ENCODE peak calls at places on chromosomes 1 and 21, in six cellular contexts. B is brain microvascular endothelial cell, R is activated B cell treated with CpG ODN at 0.5 μM for 24 hours, S is fibroblast of the aortic adventitia, Z is AG10803, M is fibroblast of lung. Y is an unnamed sample.

GRCh38 chr1:59707216-59707615 is 107.5 kb upstream of the HOOK1 start:
- DNase-seq in Z (peak; percentile 94), R (no peak), B (peak; percentile 90), M (peak; percentile 98), S (peak; percentile 97), Y (no peak)

GRCh38 chr1:201528631-201529260 is 10.2 kb upstream of the NAV1 start:
- DNase-seq in R (no peak), M (peak; percentile 80), B (no peak), S (peak; percentile 89), Z (peak; percentile 53), Y (no peak)

GRCh38 chr1:184056921-184057496 is 5.5 kb downstream of the TSEN15 start:
- DNase-seq in S (peak; percentile 92), R (no peak), Z (peak; percentile 96), M (peak; percentile 63), B (peak; percentile 57), Y (no peak)

GRCh38 chr1:8317647-8318360 is at the start of gene SLC45A1:
- DNase-seq in Z (peak; percentile 41), R (peak; percentile 74), M (peak; percentile 63), B (peak; percentile 48), S (peak; percentile 50), Y (peak; percentile 58)

GRCh38 chr21:29655577-29655976 is 284.2 kb downstream of the GRIK1 start:
- DNase-seq in M (no peak), R (no peak), S (no peak), Z (no peak), B (no peak), Y (no peak)

GRCh38 chr1:9761855-9762254 is 61.9 kb downstream of the CLSTN1 start:
- DNase-seq in M (no peak), Z (no peak), S (no peak), R (no peak), B (no peak), Y (no peak)

GRCh38 chr21:45997495-45998275 is 16.1 kb downstream of the COL6A1 start:
- DNase-seq in B (no peak), Z (no peak), M (no peak), R (no peak), S (no peak), Y (no peak)

GRCh38 chr1:206772228-206773002 is at the start of gene IL10:
- DNase-seq in S (no peak), M (no peak), B (no peak), R (no peak), Z (no peak), Y (no peak)

GRCh38 chr1:37238376-37239224 is 204.3 kb upstream of the GRIK3 start:
- DNase-seq in S (no peak), M (no peak), Z (no peak), R (no peak), B (no peak), Y (no peak)

GRCh38 chr1:52899445-52899894 is 22.1 kb downstream of the ECHDC2 start:
- DNase-seq in R (no peak), B (no peak), S (no peak), M (no peak), Z (peak; percentile 24), Y (no peak)

GRCh38 chr1:230948903-230949302 is 29.8 kb downstream of the TTC13 start:
- DNase-seq in B (no peak), Z (no peak), R (no peak), S (no peak), M (no peak), Y (no peak)

GRCh38 chr1:46673749-46674182 is 2.1 kb downstream of the TEX38 start:
- DNase-seq in S (no peak), B (peak; percentile 79), Z (no peak), M (peak; percentile 40), R (no peak), Y (no peak)

GRCh38 chr1:46679789-46680573 is 8.3 kb downstream of the TEX38 start:
- DNase-seq in B (no peak), R (no peak), Z (no peak), S (no peak), M (no peak), Y (no peak)

GRCh38 chr1:46677339-46677738 is 5.7 kb downstream of the TEX38 start:
- DNase-seq in M (no peak), Z (no peak), B (no peak), S (no peak), R (no peak), Y (no peak)

GRCh38 chr1:46671554-46671953 is at the start of gene TEX38:
- DNase-seq in M (no peak), S (no peak), Z (no peak), B (no peak), R (no peak), Y (no peak)

GRCh38 chr1:46675549-46676314 is 4.1 kb downstream of the TEX38 start:
- DNase-seq in M (no peak), Z (no peak), R (no peak), B (no peak), S (no peak), Y (no peak)
- TF ChIP-seq CTCF in M (no peak), Z (no peak), R (no peak), B (no peak), S (no peak), Y (no peak)

GRCh38 chr1:170885551-170885950 is 49.8 kb upstream of the MROH9 start:
- DNase-seq in S (peak; percentile 68), B (no peak), Z (peak; percentile 67), R (no peak), M (no peak), Y (no peak)

GRCh38 chr1:170886460-170886859 is 48.9 kb upstream of the MROH9 start:
- DNase-seq in R (no peak), B (no peak), S (no peak), Z (no peak), M (no peak), Y (no peak)

GRCh38 chr1:170881268-170882265 is 53.8 kb upstream of the MROH9 start:
- DNase-seq in Z (peak; percentile 64), S (peak; percentile 79), B (peak; percentile 56), R (no peak), M (peak; percentile 72), Y (no peak)
- TF ChIP-seq CTCF in Z (peak; percentile 66), S (peak; percentile 59), B (peak; percentile 67), R (no peak), M (peak; percentile 56), Y (peak; percentile 43)

GRCh38 chr1:194102607-194103006 is 916.2 kb upstream of the B3GALT2 start:
- DNase-seq in M (no peak), S (no peak), Z (no peak), B (no peak), R (no peak), Y (no peak)
- TF ChIP-seq CTCF in M (no peak), S (no peak), Z (no peak), B (peak; percentile 39), R (no peak), Y (no peak)

DNA sequence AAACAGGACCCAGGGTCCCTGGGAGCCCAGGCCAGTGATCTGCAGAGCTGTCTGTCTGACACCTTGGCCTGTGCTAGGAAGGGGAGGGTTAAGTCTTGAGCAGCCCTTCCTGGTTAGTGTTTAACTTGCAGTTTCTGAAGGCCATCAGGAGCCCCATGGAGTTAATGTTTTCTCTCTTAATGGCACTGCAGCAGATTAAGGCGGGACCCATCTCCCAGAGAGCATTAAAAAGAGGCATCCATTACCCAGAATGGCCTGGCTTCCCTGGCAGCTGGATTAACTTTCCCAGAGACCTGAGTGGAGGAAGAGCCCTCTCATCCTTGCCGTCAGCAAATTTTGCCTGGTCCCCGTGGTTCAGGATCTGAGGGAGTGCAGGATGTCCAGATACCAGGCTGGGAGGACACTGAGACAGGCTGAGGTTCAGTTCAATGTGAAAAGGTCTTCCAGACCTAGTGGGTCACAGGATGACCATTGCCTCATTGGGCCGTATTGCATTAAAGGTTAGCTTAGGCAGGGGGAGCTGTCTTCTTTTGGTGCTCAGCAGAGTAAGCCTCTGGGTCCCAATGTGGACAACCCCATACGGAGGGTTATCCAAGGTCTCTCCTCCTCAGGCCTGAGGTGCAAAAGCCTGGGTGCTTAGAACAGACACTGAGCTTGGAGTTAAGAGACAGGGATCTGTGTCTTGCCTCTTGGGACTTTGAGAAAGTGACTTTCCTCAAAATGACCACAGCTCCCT is 522.6 kb downstream of the PTPRU start:
- DNase-seq in S (no peak), R (no peak), B (no peak), M (no peak), Z (no peak), Y (no peak)
- TF ChIP-seq CTCF in S (no peak), R (no peak), B (no peak), M (no peak), Z (no peak), Y (no peak)

GRCh38 chr1:182122855-182123254 is 61.3 kb upstream of the ZNF648 start:
- DNase-seq in R (no peak), B (no peak), S (no peak), M (no peak), Z (peak; percentile 37), Y (no peak)

GRCh38 chr1:182129398-182129797 is 67.9 kb upstream of the ZNF648 start:
- DNase-seq in B (no peak), S (no peak), R (no peak), M (no peak), Z (no peak), Y (no peak)

GRCh38 chr1:182128502-182128901 is 67.0 kb upstream of the ZNF648 start:
- DNase-seq in M (no peak), Z (no peak), S (no peak), R (no peak), B (no peak), Y (no peak)

GRCh38 chr1:182127656-182128055 is 66.1 kb upstream of the ZNF648 start:
- DNase-seq in M (no peak), Z (no peak), B (no peak), S (no peak), R (no peak), Y (no peak)

DNA sequence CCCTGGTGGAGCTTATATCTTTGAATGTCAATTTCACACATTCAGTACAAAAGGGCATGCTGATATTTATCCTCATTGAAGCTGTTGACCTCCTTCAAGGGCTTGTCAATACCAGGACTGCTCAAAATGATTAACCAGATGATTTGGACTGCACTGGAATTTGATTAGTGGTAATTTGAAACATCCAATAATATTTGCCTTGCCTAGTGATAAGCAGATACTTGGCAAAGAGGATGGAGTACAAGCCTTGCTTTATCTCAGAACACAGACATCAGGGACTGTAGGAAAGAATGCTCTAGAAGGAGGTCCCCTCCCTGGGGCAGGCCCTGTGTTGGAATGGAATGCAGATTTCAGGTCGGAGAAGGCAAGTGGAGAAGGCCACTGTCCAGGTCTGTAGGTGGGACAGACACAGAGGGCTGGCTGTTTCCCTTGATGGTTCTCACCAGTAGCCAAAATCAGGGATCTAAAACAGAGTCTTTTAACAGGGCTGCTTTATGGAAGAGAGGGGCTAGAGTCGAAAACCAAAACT is 64.8 kb upstream of the ZNF648 start:
- DNase-seq in B (no peak), R (no peak), M (no peak), S (no peak), Z (no peak), Y (no peak)
- TF ChIP-seq CTCF in B (no peak), R (no peak), M (no peak), S (no peak), Z (no peak), Y (no peak)

Y was measured in progenitor cell of endocrine pancreas.